ENCODE peak calls at places on chromosome 15, in four cellular contexts. T is heart left ventricle, W is sigmoid colon, X is Peyer's patch. K is an unnamed sample.

GRCh38 chr15:31241888-31242287 is 84.7 kb upstream of the KLF13 start:
- DNase-seq in T (no peak), W (no peak), X (no peak), K (no peak)

GRCh38 chr15:20106026-20106425 is 435.6 kb downstream of the GOLGA6L6 start:
- DNase-seq in T (peak; percentile 11), W (peak; percentile 70), X (no peak), K (no peak)

GRCh38 chr15:79609501-79609900 is 177.4 kb downstream of the MINAR1 start:
- DNase-seq in T (no peak), W (no peak), X (no peak), K (no peak)

GRCh38 chr15:63504979-63505841 is 817 bp downstream of the USP3 start:
- DNase-seq in T (peak; percentile 53), W (peak; percentile 82), X (peak; percentile 74), K (no peak)

GRCh38 chr15:74531144-74531811 is 9.7 kb upstream of the ARID3B start:
- DNase-seq in T (no peak), W (no peak), X (no peak), K (no peak)

GRCh38 chr15:94236638-94237037 is 5.3 kb downstream of the MCTP2 start:
- DNase-seq in T (no peak), W (no peak), X (no peak), K (no peak)

GRCh38 chr15:40763801-40764765 is at the start of gene GCHFR:
- DNase-seq in T (peak; percentile 73), W (peak; percentile 89), X (peak; percentile 74), K (no peak)

GRCh38 chr15:24848050-24848449 is 106.7 kb upstream of the SNRPN start:
- DNase-seq in T (peak; percentile 37), W (peak; percentile 66), X (no peak), K (no peak)

GRCh38 chr15:93942140-93942808 is 289.1 kb upstream of the MCTP2 start:
- DNase-seq in T (no peak), W (no peak), X (no peak), K (no peak)

GRCh38 chr15:74240002-74240568 is 4.0 kb downstream of the CCDC33 start:
- DNase-seq in T (peak; percentile 91), W (peak; percentile 82), X (peak; percentile 19), K (peak; percentile 84)

GRCh38 chr15:86773766-86774165 is 694.1 kb downstream of the AGBL1 start:
- DNase-seq in T (no peak), W (no peak), X (no peak), K (no peak)

GRCh38 chr15:98586066-98586465 is 62.3 kb upstream of the IGF1R start:
- DNase-seq in T (no peak), W (no peak), X (no peak), K (no peak)

GRCh38 chr15:73928971-73929627 is 2.8 kb downstream of the LOXL1 start:
- DNase-seq in T (no peak), W (no peak), X (no peak), K (no peak)

GRCh38 chr15:48634934-48635333 is 10.6 kb downstream of the FBN1 start:
- DNase-seq in T (no peak), W (no peak), X (no peak), K (no peak)

GRCh38 chr15:40746916-40747418 is 8.1 kb downstream of the RMDN3 start:
- DNase-seq in T (no peak), W (no peak), X (no peak), K (no peak)

GRCh38 chr15:63037996-63038720 is 4.4 kb upstream of the TPM1 start:
- DNase-seq in T (no peak), W (no peak), X (no peak), K (no peak)

DNA sequence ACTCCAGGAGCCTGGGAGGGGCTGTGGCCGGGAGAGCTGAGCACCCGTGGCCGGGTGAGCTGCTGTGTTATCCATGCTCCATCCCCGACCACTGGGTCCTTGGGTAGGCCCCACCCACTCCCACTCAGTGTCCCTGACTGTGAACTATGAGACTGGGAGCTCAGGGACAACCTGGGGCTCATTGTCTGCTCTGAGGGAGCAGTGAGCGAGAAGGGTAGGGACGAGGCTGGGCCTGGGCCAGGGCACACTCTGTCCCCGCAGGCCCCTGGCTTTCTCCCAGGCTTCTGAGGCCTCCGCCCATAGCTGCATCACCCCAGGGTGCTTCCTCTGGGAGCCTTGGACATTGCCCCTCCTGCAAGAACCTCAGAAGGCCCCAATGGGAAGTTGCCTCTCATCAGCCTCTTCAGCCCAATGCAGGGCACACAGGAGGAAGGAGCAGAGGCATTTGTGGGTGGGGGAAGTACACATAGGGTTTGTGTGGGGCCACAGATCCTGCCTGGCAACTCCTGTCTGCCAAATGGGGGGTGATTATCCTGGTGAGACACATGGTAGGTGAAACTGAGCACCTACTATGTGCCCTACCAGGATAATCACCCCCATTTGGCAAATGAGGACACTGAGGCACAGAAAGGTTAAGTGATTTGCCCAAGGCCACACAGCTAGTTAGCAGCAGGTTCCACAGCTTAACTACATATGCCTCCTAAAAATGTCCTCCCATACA is 2.4 kb downstream of the ANPEP start:
- DNase-seq in T (no peak), W (peak; percentile 83), X (no peak), K (peak; percentile 89)
- TF ChIP-seq POLR2A in T (no peak), W (no peak), X (peak; percentile 40), K (no peak)

GRCh38 chr15:42920281-42921048 is at the start of gene TTBK2:
- DNase-seq in T (peak; percentile 99), W (peak; percentile 99), X (peak; percentile 95), K (peak; percentile 83)
- TF ChIP-seq POLR2A in T (peak; percentile 96), W (peak; percentile 57), X (peak; percentile 43), K (peak; percentile 75)

DNA sequence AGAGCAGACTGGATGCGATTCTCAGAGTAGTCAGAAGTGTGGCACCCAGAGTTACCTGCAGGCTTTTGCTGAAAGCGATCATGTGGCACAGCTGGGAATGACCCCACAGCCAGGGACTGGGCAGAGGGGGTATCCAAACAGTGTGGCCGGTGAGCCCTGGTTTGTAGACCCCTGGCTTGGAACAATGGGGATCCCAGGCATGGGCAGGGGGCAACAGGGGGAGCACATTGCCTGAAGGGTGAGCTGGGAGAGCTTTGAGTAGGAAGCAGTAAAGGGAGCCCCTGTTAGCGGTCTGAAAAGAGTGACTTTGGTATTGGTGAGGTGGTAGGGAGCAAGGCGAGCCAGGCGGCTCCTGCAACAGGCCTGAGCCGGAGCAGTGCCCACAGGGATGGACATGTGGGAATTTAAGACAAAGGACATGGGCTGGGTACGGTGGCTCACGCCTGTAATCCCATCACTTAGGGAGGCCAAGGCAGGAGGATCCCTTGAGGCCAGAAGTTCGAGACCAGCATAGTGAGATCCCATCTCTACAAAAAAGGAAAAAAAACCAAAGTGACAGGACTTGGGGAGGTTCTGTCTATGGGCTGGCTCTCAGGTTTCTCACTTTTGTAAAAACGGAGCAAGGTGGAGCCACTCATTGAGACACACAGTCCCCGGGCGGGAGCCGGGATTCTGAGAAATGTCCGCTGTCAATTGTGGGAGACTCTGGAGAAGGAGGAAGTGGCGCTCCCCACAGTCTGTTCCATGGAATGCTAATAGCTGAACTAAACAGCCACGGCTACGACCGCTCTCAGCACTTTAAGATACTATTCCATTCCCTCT is 223.8 kb upstream of the LYSMD4 start:
- DNase-seq in T (no peak), W (peak; percentile 37), X (no peak), K (no peak)
- TF ChIP-seq POLR2A in T (no peak), W (no peak), X (no peak), K (no peak)

GRCh38 chr15:64774556-64775523 is 549 bp downstream of the RBPMS2 start:
- DNase-seq in T (peak; percentile 51), W (peak; percentile 68), X (no peak), K (peak; percentile 30)
- TF ChIP-seq POLR2A in T (no peak), W (no peak), X (no peak), K (no peak)

GRCh38 chr15:57284535-57284934 is 91.8 kb upstream of the CGNL1 start:
- DNase-seq in T (no peak), W (no peak), X (no peak), K (no peak)

GRCh38 chr15:57280464-57280863 is 95.8 kb upstream of the CGNL1 start:
- DNase-seq in T (no peak), W (no peak), X (no peak), K (no peak)

GRCh38 chr15:57283774-57284508 is 92.4 kb upstream of the CGNL1 start:
- DNase-seq in T (no peak), W (no peak), X (peak; percentile 39), K (no peak)

GRCh38 chr15:57278439-57278838 is 97.9 kb upstream of the CGNL1 start:
- DNase-seq in T (no peak), W (no peak), X (no peak), K (no peak)

DNA sequence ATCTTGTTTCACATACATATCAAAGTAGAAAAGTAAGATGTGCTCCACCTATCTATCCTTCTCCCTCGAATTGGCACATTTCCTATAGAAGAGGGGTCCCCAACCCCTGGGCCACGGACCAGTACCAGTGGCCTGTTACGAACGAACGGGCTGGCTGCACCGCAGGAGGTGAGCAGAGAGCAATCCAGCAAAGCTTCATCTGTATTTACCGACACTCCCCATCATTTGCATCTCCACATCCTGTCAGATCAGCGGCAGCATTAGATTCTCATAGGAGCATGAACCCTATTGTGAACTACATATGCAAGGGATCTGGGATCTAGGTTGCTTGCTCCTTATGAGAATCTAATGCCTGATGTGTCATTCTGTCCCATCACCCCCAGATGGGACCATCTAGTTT is 94.9 kb upstream of the CGNL1 start:
- DNase-seq in T (no peak), W (no peak), X (peak; percentile 77), K (no peak)
- TF ChIP-seq POLR2A in T (no peak), W (no peak), X (no peak), K (no peak)

GRCh38 chr15:80679805-80680175 is 15.3 kb upstream of the ABHD17C start:
- DNase-seq in T (no peak), W (no peak), X (no peak), K (no peak)
- TF ChIP-seq POLR2A in T (no peak), W (no peak), X (no peak), K (no peak)

DNA sequence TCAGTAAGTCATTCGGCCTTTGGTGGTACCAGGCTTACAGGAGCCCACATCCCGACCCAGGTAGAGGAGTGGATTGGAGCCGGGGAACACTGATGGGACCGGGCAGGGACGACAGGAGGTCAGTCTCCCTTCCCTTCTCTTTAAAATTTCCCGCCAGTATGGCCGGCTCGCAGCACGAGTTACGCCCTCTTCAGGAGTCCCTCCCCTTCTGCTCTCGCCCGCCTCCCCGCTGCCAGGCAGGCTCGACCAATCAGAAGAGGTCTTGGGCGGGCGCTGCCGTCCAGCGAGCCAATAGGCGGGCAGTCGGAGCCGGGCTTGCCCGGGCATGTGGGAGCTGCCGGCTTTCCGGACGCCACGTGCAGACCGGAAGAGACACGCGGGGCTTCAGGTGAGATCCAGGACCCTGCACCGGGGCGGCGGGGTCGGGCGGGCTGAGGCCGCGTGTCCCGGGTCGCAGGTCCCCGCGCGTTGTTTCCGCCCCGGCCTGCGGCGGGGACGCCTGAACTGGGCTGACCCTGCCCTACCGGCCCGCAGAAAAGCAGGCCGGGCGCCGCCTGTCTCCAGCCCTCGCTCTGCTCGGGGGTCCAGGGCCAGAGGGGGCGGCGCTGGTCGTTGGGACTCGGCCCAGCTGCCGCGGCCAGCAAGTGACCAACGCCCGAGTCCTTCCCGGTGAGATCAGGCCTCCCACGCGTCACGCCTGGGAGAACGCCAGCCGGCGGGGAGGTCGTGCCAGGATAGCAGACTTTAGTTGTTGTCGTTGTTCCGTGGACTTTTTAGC is at the start of gene AEN:
- DNase-seq in T (peak; percentile 96), W (peak; percentile 98), X (peak; percentile 95), K (peak; percentile 74)
- TF ChIP-seq POLR2A in T (peak; percentile 49), W (no peak), X (no peak), K (peak; percentile 52)

GRCh38 chr15:68256675-68257450 is 20.7 kb upstream of the FEM1B start:
- DNase-seq in T (peak; percentile 88), W (peak; percentile 95), X (peak; percentile 54), K (no peak)
- TF ChIP-seq POLR2A in T (peak; percentile 65), W (peak; percentile 78), X (peak; percentile 63), K (no peak)